ENCODE peak calls at places on chromosomes 16 and 17, in seven cellular contexts. One of them, this sample, is unnamed.

GRCh38 chr16:8182761-8183160 is 407.6 kb downstream of the TMEM114 start:
- DNase-seq in adrenal gland: no peak
- DNase-seq in NB4: no peak
- DNase-seq in heart left ventricle: no peak
- DNase-seq in HepG2: no peak
- DNase-seq in tibial nerve: no peak
- DNase-seq in body of pancreas: no peak
- DNase-seq in this sample: peak; percentile 68

GRCh38 chr16:35506018-35506897 is 2046.8 kb downstream of the TP53TG3F start:
- DNase-seq in adrenal gland: no peak
- DNase-seq in NB4: no peak
- DNase-seq in heart left ventricle: no peak
- DNase-seq in HepG2: no peak
- DNase-seq in tibial nerve: no peak
- DNase-seq in body of pancreas: peak; percentile 16
- DNase-seq in this sample: no peak

GRCh38 chr17:67068999-67069398 is 24.6 kb downstream of the CACNG1 start:
- DNase-seq in adrenal gland: no peak
- DNase-seq in NB4: no peak
- DNase-seq in heart left ventricle: no peak
- DNase-seq in HepG2: no peak
- DNase-seq in tibial nerve: no peak
- DNase-seq in body of pancreas: no peak
- DNase-seq in this sample: no peak

GRCh38 chr17:57379237-57380054 is 123.1 kb downstream of the MSI2 start:
- DNase-seq in adrenal gland: no peak
- DNase-seq in NB4: peak; percentile 37
- DNase-seq in heart left ventricle: no peak
- DNase-seq in HepG2: no peak
- DNase-seq in tibial nerve: no peak
- DNase-seq in body of pancreas: no peak
- DNase-seq in this sample: peak; percentile 86

GRCh38 chr16:12356622-12357365 is 380.3 kb downstream of the SNX29 start:
- DNase-seq in adrenal gland: no peak
- DNase-seq in NB4: no peak
- DNase-seq in heart left ventricle: no peak
- DNase-seq in HepG2: no peak
- DNase-seq in tibial nerve: no peak
- DNase-seq in body of pancreas: no peak
- DNase-seq in this sample: no peak

GRCh38 chr17:47253541-47254402 is at the start of gene ITGB3:
- DNase-seq in adrenal gland: peak; percentile 73
- DNase-seq in NB4: peak; percentile 81
- DNase-seq in heart left ventricle: peak; percentile 82
- DNase-seq in HepG2: peak; percentile 37
- DNase-seq in tibial nerve: peak; percentile 56
- DNase-seq in body of pancreas: peak; percentile 76
- DNase-seq in this sample: peak; percentile 87

GRCh38 chr17:41394254-41395016 is 3.0 kb downstream of the KRT31 start:
- DNase-seq in adrenal gland: no peak
- DNase-seq in NB4: no peak
- DNase-seq in heart left ventricle: no peak
- DNase-seq in HepG2: no peak
- DNase-seq in tibial nerve: no peak
- DNase-seq in body of pancreas: no peak
- DNase-seq in this sample: no peak

GRCh38 chr17:58577696-58578095 is 63.3 kb upstream of the MTMR4 start:
- DNase-seq in adrenal gland: peak; percentile 60
- DNase-seq in NB4: peak; percentile 67
- DNase-seq in heart left ventricle: peak; percentile 34
- DNase-seq in HepG2: peak; percentile 52
- DNase-seq in tibial nerve: peak; percentile 60
- DNase-seq in body of pancreas: peak; percentile 58
- DNase-seq in this sample: peak; percentile 79

GRCh38 chr16:11089504-11090124 is 145.2 kb downstream of the CLEC16A start:
- DNase-seq in adrenal gland: no peak
- DNase-seq in NB4: no peak
- DNase-seq in heart left ventricle: no peak
- DNase-seq in HepG2: no peak
- DNase-seq in tibial nerve: no peak
- DNase-seq in body of pancreas: peak; percentile 15
- DNase-seq in this sample: no peak

GRCh38 chr16:81601008-81601428 is 156.4 kb downstream of the CMIP start:
- DNase-seq in adrenal gland: peak; percentile 30
- DNase-seq in NB4: no peak
- DNase-seq in heart left ventricle: no peak
- DNase-seq in HepG2: no peak
- DNase-seq in tibial nerve: no peak
- DNase-seq in body of pancreas: no peak
- DNase-seq in this sample: no peak

GRCh38 chr17:45319239-45319703 is 2.5 kb upstream of the MAP3K14 start:
- DNase-seq in adrenal gland: no peak
- DNase-seq in NB4: peak; percentile 35
- DNase-seq in heart left ventricle: no peak
- DNase-seq in HepG2: no peak
- DNase-seq in tibial nerve: no peak
- DNase-seq in body of pancreas: no peak
- DNase-seq in this sample: no peak

GRCh38 chr16:30948956-30949654 is at the start of gene ORAI3:
- DNase-seq in adrenal gland: peak; percentile 86
- DNase-seq in NB4: peak; percentile 88
- DNase-seq in heart left ventricle: peak; percentile 87
- DNase-seq in HepG2: no peak
- DNase-seq in tibial nerve: peak; percentile 67
- DNase-seq in body of pancreas: peak; percentile 73
- DNase-seq in this sample: peak; percentile 70

DNA sequence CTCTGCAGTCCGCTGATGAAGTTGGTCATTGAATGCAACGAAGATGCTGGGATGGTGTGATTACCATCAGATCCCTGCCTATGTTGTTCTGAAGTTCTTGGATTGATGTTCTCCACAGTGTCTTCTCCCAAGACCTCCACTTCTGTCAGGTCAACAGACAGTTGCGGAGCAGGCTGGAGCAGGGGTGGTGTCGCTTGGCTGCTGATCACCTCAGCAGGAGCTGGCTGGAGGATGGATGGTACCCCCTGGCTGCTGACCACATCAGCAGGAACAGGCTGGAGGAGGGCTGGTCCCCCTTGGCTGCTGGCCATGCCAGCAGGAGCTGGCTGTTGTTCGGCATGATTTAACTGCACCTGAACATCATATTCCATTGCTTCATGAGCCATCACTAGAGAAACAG is 5.6 kb downstream of the RFWD3 start:
- DNase-seq in adrenal gland: no peak
- DNase-seq in NB4: no peak
- DNase-seq in heart left ventricle: no peak
- DNase-seq in HepG2: no peak
- DNase-seq in tibial nerve: no peak
- DNase-seq in body of pancreas: no peak
- DNase-seq in this sample: no peak
- TF ChIP-seq POLR2A in adrenal gland: no peak
- TF ChIP-seq POLR2A in NB4: no peak
- TF ChIP-seq POLR2A in heart left ventricle: no peak
- TF ChIP-seq POLR2A in HepG2: no peak
- TF ChIP-seq POLR2A in tibial nerve: no peak
- TF ChIP-seq POLR2A in body of pancreas: no peak
- TF ChIP-seq POLR2A in this sample: no peak

DNA sequence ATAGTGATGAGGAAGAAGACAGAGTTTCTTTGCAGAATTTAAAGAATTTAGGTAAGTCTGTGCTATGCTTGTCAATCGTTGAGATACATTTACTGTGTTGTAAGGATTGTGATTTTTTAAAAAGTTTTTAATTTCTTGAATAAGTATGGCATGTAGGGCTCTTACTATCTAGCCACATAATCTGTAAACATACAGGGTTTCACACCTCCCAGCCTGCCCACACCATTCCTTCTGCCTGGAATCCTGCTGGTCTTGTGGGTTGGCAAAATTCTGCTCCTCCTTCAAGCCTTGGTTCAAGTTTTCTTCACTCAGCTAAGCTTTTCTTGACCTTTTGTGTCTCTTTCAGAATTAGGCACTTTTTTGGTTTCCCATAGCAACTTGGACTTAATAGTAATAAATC is 7.5 kb downstream of the ZNHIT3 start:
- DNase-seq in adrenal gland: no peak
- DNase-seq in NB4: no peak
- DNase-seq in heart left ventricle: no peak
- DNase-seq in HepG2: no peak
- DNase-seq in tibial nerve: no peak
- DNase-seq in body of pancreas: no peak
- DNase-seq in this sample: no peak
- TF ChIP-seq POLR2A in adrenal gland: no peak
- TF ChIP-seq POLR2A in NB4: no peak
- TF ChIP-seq POLR2A in heart left ventricle: no peak
- TF ChIP-seq POLR2A in HepG2: no peak
- TF ChIP-seq POLR2A in tibial nerve: no peak
- TF ChIP-seq POLR2A in body of pancreas: no peak
- TF ChIP-seq POLR2A in this sample: no peak

GRCh38 chr17:16383216-16383615 is 2.3 kb downstream of the UBB start:
- DNase-seq in adrenal gland: no peak
- DNase-seq in NB4: no peak
- DNase-seq in heart left ventricle: no peak
- DNase-seq in HepG2: no peak
- DNase-seq in tibial nerve: no peak
- DNase-seq in body of pancreas: no peak
- DNase-seq in this sample: peak; percentile 30
- TF ChIP-seq POLR2A in adrenal gland: no peak
- TF ChIP-seq POLR2A in NB4: no peak
- TF ChIP-seq POLR2A in heart left ventricle: no peak
- TF ChIP-seq POLR2A in HepG2: peak; percentile 36
- TF ChIP-seq POLR2A in tibial nerve: no peak
- TF ChIP-seq POLR2A in body of pancreas: no peak
- TF ChIP-seq POLR2A in this sample: peak; percentile 42

GRCh38 chr17:17206149-17206912 is at the start of gene PLD6:
- DNase-seq in adrenal gland: peak; percentile 93
- DNase-seq in NB4: peak; percentile 95
- DNase-seq in heart left ventricle: peak; percentile 74
- DNase-seq in HepG2: peak; percentile 67
- DNase-seq in tibial nerve: peak; percentile 79
- DNase-seq in body of pancreas: peak; percentile 94
- DNase-seq in this sample: peak; percentile 93
- TF ChIP-seq POLR2A in adrenal gland: no peak
- TF ChIP-seq POLR2A in NB4: peak; percentile 78
- TF ChIP-seq POLR2A in heart left ventricle: no peak
- TF ChIP-seq POLR2A in HepG2: peak; percentile 63
- TF ChIP-seq POLR2A in tibial nerve: peak; percentile 57
- TF ChIP-seq POLR2A in body of pancreas: peak; percentile 42
- TF ChIP-seq POLR2A in this sample: peak; percentile 49

GRCh38 chr16:85291302-85292148 is 179.3 kb upstream of the CIBAR2 start:
- DNase-seq in adrenal gland: peak; percentile 64
- DNase-seq in NB4: peak; percentile 79
- DNase-seq in heart left ventricle: peak; percentile 57
- DNase-seq in HepG2: peak; percentile 93
- DNase-seq in tibial nerve: no peak
- DNase-seq in body of pancreas: no peak
- DNase-seq in this sample: peak; percentile 43
- TF ChIP-seq POLR2A in adrenal gland: no peak
- TF ChIP-seq POLR2A in NB4: no peak
- TF ChIP-seq POLR2A in heart left ventricle: no peak
- TF ChIP-seq POLR2A in HepG2: no peak
- TF ChIP-seq POLR2A in tibial nerve: no peak
- TF ChIP-seq POLR2A in body of pancreas: no peak
- TF ChIP-seq POLR2A in this sample: no peak

GRCh38 chr17:35022536-35023063 is 40.9 kb downstream of the RFFL start:
- DNase-seq in adrenal gland: peak; percentile 76
- DNase-seq in NB4: peak; percentile 86
- DNase-seq in heart left ventricle: peak; percentile 62
- DNase-seq in HepG2: peak; percentile 24
- DNase-seq in tibial nerve: peak; percentile 38
- DNase-seq in body of pancreas: peak; percentile 62
- DNase-seq in this sample: no peak
- TF ChIP-seq POLR2A in adrenal gland: no peak
- TF ChIP-seq POLR2A in NB4: no peak
- TF ChIP-seq POLR2A in heart left ventricle: no peak
- TF ChIP-seq POLR2A in HepG2: no peak
- TF ChIP-seq POLR2A in tibial nerve: no peak
- TF ChIP-seq POLR2A in body of pancreas: no peak
- TF ChIP-seq POLR2A in this sample: no peak

GRCh38 chr16:29850998-29851397 is 12.0 kb downstream of the CDIPT start:
- DNase-seq in adrenal gland: no peak
- DNase-seq in NB4: no peak
- DNase-seq in heart left ventricle: no peak
- DNase-seq in HepG2: no peak
- DNase-seq in tibial nerve: no peak
- DNase-seq in body of pancreas: no peak
- DNase-seq in this sample: no peak

GRCh38 chr16:29844575-29845331 is 18.3 kb downstream of the CDIPT start:
- DNase-seq in adrenal gland: peak; percentile 85
- DNase-seq in NB4: no peak
- DNase-seq in heart left ventricle: no peak
- DNase-seq in HepG2: no peak
- DNase-seq in tibial nerve: no peak
- DNase-seq in body of pancreas: no peak
- DNase-seq in this sample: no peak

GRCh38 chr16:29845656-29846055 is 17.4 kb downstream of the CDIPT start:
- DNase-seq in adrenal gland: no peak
- DNase-seq in NB4: no peak
- DNase-seq in heart left ventricle: no peak
- DNase-seq in HepG2: no peak
- DNase-seq in tibial nerve: no peak
- DNase-seq in body of pancreas: peak; percentile 51
- DNase-seq in this sample: no peak

GRCh38 chr16:29849505-29849904 is 13.5 kb downstream of the CDIPT start:
- DNase-seq in adrenal gland: no peak
- DNase-seq in NB4: no peak
- DNase-seq in heart left ventricle: no peak
- DNase-seq in HepG2: no peak
- DNase-seq in tibial nerve: no peak
- DNase-seq in body of pancreas: no peak
- DNase-seq in this sample: no peak

DNA sequence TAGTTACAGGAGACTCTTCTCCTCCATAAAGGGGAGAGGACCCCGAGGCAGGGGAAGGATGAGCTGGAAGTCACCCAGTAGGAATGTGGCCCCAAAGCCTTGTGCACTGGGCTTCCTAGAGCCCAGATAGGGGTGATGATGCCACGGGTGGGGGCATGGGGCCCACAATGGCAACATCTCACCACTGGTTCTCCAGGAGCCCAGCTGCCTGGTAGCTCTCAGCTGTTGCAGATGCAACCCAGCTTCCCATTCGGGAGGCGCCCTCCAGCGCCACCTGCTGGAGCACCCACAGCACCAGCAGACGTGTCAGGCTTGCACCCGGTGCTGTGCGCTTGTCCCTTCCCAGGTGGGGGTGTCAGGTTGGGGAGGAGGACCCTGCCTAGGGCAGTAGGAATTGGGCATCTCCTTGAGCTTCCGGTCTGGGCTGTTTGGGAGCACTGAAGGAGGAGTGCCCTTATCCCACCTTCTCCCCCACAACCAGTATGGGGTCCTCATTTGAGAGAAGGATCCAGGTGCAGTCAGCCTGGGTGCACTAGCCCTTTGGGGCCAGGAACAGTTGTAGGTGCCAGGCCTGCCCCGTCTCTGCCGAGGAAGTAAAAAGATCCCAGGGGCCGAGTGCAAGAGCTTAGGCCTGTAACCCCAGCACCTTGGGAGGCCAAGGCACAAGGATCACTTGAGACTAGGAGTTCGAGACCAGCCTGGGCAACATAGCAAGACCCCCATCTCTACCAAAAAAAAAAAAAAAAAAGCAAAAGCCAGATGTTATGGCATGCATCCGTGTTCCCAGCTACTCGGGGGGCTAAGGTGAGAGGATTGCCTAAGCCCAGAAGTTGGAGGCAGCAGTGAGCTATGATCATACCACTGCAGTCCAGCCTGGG is 14.4 kb downstream of the CDIPT start:
- DNase-seq in adrenal gland: peak; percentile 84
- DNase-seq in NB4: peak; percentile 81
- DNase-seq in heart left ventricle: peak; percentile 77
- DNase-seq in HepG2: peak; percentile 65
- DNase-seq in tibial nerve: peak; percentile 41
- DNase-seq in body of pancreas: peak; percentile 81
- DNase-seq in this sample: peak; percentile 71
- TF ChIP-seq POLR2A in adrenal gland: no peak
- TF ChIP-seq POLR2A in NB4: no peak
- TF ChIP-seq POLR2A in heart left ventricle: no peak
- TF ChIP-seq POLR2A in HepG2: no peak
- TF ChIP-seq POLR2A in tibial nerve: no peak
- TF ChIP-seq POLR2A in body of pancreas: no peak
- TF ChIP-seq POLR2A in this sample: no peak

This sample was measured in erythroblast.